ENCODE peak calls at places on chromosomes 6 and 20, in five cellular contexts. F is AG04449, Z is tibial artery, E is body of pancreas, C is hepatocyte. B is an unnamed sample.

GRCh38 chr6:43926644-43927524 is 156.9 kb downstream of the VEGFA start:
- DNase-seq in F (peak), Z (peak), E (peak), C (peak), B (peak)

GRCh38 chr6:148842631-148843030 is 95.8 kb downstream of the UST start:
- DNase-seq in F (no peak), Z (no peak), E (no peak), C (no peak), B (no peak)

GRCh38 chr6:170480045-170480714 is 72.9 kb downstream of the PSMB1 start:
- DNase-seq in F (no peak), Z (no peak), E (peak), C (peak), B (peak)

GRCh38 chr20:46342045-46342378 is 33.7 kb upstream of the CDH22 start:
- DNase-seq in F (no peak), Z (no peak), E (no peak), C (no peak), B (no peak)

GRCh38 chr20:21618697-21619421 is 86.6 kb upstream of the PAX1 start:
- DNase-seq in F (no peak), Z (no peak), E (no peak), C (no peak), B (no peak)

GRCh38 chr6:90295854-90296345 is 743 bp downstream of the BACH2 start:
- DNase-seq in F (no peak), Z (peak), E (peak), C (peak), B (peak)

GRCh38 chr20:53513489-53514298 is 79.9 kb downstream of the ZNF217 start:
- DNase-seq in F (no peak), Z (no peak), E (no peak), C (peak), B (no peak)

GRCh38 chr6:15775741-15776140 is 112.9 kb upstream of the DTNBP1 start:
- DNase-seq in F (no peak), Z (no peak), E (no peak), C (no peak), B (no peak)

GRCh38 chr20:15138548-15139126 is 801.2 kb upstream of the FLRT3 start:
- DNase-seq in F (no peak), Z (no peak), E (peak), C (no peak), B (no peak)

GRCh38 chr6:138590796-138591709 is 91.8 kb upstream of the NHSL1 start:
- DNase-seq in F (no peak), Z (peak), E (peak), C (peak), B (peak)

GRCh38 chr6:152642578-152643375 is 5.6 kb upstream of the SYNE1 start:
- DNase-seq in F (no peak), Z (peak), E (peak), C (peak), B (peak)

GRCh38 chr20:14445310-14445709 is 107.9 kb upstream of the FLRT3 start:
- DNase-seq in F (no peak), Z (no peak), E (no peak), C (no peak), B (no peak)

GRCh38 chr6:37257320-37257633 is 295 bp upstream of the TBC1D22B start:
- DNase-seq in F (no peak), Z (no peak), E (no peak), C (no peak), B (no peak)
- H3K4me3 ChIP-seq in F (peak), Z (peak), E (no peak), C (no peak), B (peak)

DNA sequence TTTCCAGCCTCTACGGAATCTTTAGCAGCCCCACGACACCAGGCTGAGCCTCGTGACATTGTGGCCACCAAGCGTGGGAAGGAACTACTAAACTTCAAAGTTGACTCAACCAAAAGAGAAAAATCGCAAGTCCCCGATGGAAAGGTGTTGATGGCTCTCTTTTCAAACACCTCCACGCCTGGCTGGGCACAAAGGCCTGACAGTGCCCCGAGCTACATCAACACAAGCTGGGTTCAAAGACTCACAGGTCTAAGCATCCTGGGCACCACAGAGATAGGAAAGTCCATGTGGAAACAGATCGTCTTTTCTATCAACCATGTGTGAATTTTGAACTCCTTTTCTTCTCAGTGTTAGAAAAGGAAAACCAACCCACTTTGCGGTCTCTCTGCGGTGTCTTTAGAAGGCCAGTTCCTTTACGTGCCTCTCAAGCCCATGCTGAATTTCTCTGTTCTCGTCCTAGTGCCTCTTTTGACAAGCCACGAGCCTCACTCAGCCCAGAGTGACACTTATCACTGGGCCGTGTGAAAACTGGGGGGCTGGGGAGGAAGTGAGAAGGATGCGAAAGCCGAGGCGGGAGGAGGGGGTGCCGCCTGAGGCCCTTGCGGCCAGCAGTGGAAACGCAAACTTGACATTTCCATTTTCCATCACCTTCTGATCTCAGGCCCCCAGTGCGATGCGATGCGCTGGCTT is 59.4 kb downstream of the GFOD1 start:
- DNase-seq in F (no peak), Z (no peak), E (no peak), C (no peak), B (peak)
- H3K4me3 ChIP-seq in F (no peak), Z (no peak), E (no peak), C (no peak), B (no peak)

GRCh38 chr20:58287638-58288037 is 21.9 kb upstream of the RAB22A start:
- DNase-seq in F (no peak), Z (no peak), E (no peak), C (no peak), B (no peak)

GRCh38 chr20:58294497-58295455 is 14.7 kb upstream of the RAB22A start:
- DNase-seq in F (no peak), Z (no peak), E (no peak), C (no peak), B (no peak)

GRCh38 chr20:58286729-58287128 is 22.8 kb upstream of the RAB22A start:
- DNase-seq in F (no peak), Z (no peak), E (no peak), C (no peak), B (no peak)

GRCh38 chr20:58293453-58293852 is 16.1 kb upstream of the RAB22A start:
- DNase-seq in F (no peak), Z (no peak), E (peak), C (no peak), B (peak)

DNA sequence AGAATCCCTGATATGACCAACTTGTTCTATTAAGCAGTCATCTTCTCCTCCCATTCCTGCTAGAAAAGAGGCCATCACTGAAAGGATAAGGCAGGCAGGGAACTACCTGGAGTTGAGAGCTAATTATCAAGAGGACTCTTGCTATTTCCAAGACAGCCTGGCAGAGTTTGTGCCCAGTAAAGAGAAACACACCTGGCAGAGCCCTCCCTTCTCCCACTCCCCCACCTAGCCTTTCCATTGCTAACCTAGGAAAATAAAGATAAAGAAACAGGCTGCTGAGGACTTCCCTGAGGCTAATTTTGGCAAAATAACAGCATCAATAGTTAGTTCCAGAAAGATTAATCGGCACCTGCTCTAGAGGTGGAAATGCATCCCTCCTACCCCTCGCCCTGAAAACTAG is 20.4 kb upstream of the RAB22A start:
- DNase-seq in F (no peak), Z (no peak), E (peak), C (no peak), B (no peak)
- H3K4me3 ChIP-seq in F (no peak), Z (no peak), E (no peak), C (no peak), B (no peak)

GRCh38 chr6:17045581-17046322 is 56.1 kb upstream of the STMND1 start:
- DNase-seq in F (peak), Z (no peak), E (no peak), C (no peak), B (no peak)
- H3K4me3 ChIP-seq in F (no peak), Z (no peak), E (no peak), C (no peak), B (no peak)

GRCh38 chr20:25053207-25054132 is 4.5 kb downstream of the ACSS1 start:
- DNase-seq in F (no peak), Z (peak), E (peak), C (no peak), B (no peak)
- H3K4me3 ChIP-seq in F (no peak), Z (peak), E (no peak), C (no peak), B (no peak)

DNA sequence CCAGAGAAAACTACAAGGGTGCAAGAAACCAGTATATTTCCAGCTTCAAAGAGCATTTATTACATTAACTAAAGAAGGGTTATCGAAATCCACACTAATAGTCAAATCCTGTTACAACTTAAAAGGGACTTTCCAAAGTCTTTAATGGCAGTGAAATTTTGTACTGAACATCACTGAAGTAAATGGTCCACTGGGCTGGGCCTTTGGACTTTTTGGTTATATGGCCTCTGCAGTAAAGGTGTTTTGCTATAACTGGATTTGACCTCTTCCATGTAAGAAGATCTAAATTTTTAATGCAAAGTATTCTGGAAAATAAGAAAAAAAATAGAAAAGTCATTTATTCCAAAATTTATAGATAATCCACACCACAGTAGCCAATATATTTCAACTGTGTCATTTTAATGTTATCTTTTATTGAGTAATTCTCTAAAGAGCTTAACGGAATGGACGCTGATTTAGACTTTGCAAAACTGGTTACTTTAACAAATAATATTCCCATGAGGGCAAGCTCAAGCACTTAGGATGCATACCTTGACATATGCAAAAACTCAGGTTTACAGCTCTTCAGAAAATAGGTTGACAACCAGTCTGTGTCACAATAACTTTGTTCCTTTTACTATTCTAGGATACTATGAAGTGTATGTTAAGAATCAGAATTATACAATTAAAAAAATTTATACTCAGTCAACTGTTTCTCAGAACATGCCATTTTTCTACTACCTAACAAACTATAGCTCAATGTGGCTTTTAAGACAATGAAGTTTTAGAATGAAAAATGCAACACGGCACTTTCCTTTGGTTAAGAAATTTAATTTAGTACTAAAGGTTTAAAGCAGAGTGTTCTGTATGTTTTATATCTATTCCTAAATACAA is 7.0 kb downstream of the RBM39 start:
- DNase-seq in F (no peak), Z (no peak), E (no peak), C (no peak), B (no peak)
- H3K4me3 ChIP-seq in F (no peak), Z (no peak), E (no peak), C (no peak), B (no peak)

GRCh38 chr20:38432292-38432691 is 2.8 kb downstream of the SNHG17 start:
- DNase-seq in F (no peak), Z (no peak), E (no peak), C (no peak), B (no peak)
- H3K4me3 ChIP-seq in F (no peak), Z (no peak), E (no peak), C (no peak), B (no peak)

DNA sequence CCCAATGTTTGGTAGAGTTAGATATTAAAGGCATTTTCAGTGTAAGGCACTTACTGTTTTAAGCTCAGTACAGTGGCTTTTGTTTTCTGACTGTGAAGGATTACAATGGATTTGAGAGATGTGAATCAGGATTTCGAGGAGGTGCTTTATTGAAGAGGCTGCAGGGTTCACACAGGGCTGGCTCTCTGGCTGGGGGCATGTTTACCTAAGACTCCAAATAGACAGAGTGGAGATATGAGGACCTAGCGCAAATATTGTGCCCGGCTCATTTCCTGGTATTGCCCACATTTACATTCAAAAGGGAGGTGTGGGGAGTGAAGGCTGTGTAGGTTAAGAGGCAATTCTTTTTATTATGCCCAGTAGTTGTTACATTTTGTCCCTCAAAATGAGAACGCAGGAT is 70.3 kb downstream of the MYB start:
- DNase-seq in F (no peak), Z (no peak), E (peak), C (no peak), B (peak)
- H3K4me3 ChIP-seq in F (no peak), Z (no peak), E (no peak), C (no peak), B (no peak)

B was measured in H7.